ENCODE peak calls at places on chromosomes 7 and 10, in five cellular contexts. A is NCI-H774, E is Panc1, Z is thoracic aorta, X is cardiac muscle cell. K is an unnamed sample.
A peak's percentile ranks its signal among the peaks of the same experiment; 100 is the strongest.

GRCh38 chr10:101968910-101969321 is 87.1 kb downstream of the ARMH3 start:
- DNase-seq in E (no peak), Z (no peak), X (no peak), A (no peak), K (no peak)

GRCh38 chr10:51733061-51733460 is 33.7 kb upstream of the CSTF2T start:
- DNase-seq in X (peak; percentile 24), E (no peak), Z (no peak), A (no peak), K (no peak)

GRCh38 chr10:91758303-91759146 is 39.7 kb upstream of the TNKS2 start:
- DNase-seq in A (no peak), X (peak; percentile 79), Z (no peak), E (peak; percentile 39), K (no peak)

GRCh38 chr10:43206391-43207235 is 60.3 kb downstream of the RASGEF1A start:
- DNase-seq in Z (no peak), X (no peak), E (no peak), A (no peak), K (no peak)

GRCh38 chr10:126331101-126331500 is 57.2 kb downstream of the ADAM12 start:
- DNase-seq in Z (no peak), X (no peak), E (no peak), A (no peak), K (no peak)

GRCh38 chr7:27147211-27148030 is at the start of gene HOXA6:
- DNase-seq in Z (no peak), A (no peak), X (no peak), E (no peak), K (no peak)

GRCh38 chr7:28203498-28204240 is 23.1 kb upstream of the JAZF1 start:
- DNase-seq in X (peak; percentile 65), A (no peak), E (no peak), Z (no peak), K (no peak)

GRCh38 chr7:8111282-8111681 is 142.7 kb downstream of the GLCCI1 start:
- DNase-seq in Z (no peak), X (no peak), A (no peak), E (no peak), K (no peak)

GRCh38 chr10:103759100-103759781 is 96.1 kb downstream of the SH3PXD2A start:
- DNase-seq in A (no peak), E (peak; percentile 75), Z (peak; percentile 28), X (peak; percentile 65), K (no peak)

GRCh38 chr10:30697806-30698205 is 68.3 kb upstream of the LYZL2 start:
- DNase-seq in E (no peak), A (no peak), Z (no peak), X (no peak), K (no peak)

GRCh38 chr7:130961128-130961601 is 227.2 kb upstream of the KLF14 start:
- DNase-seq in A (no peak), X (peak; percentile 76), Z (no peak), E (no peak), K (peak; percentile 20)

GRCh38 chr7:32580646-32581045 is 85.4 kb downstream of the AVL9 start:
- DNase-seq in A (no peak), E (no peak), X (no peak), Z (no peak), K (no peak)

GRCh38 chr10:35780970-35781642 is 139.0 kb upstream of the FZD8 start:
- DNase-seq in E (no peak), A (no peak), X (peak; percentile 13), Z (no peak), K (no peak)

GRCh38 chr10:72733989-72734388 is 42.0 kb downstream of the MCU start:
- DNase-seq in E (no peak), X (no peak), Z (no peak), A (no peak), K (no peak)

GRCh38 chr10:6530966-6531365 is 49.1 kb downstream of the PRKCQ start:
- DNase-seq in X (no peak), E (no peak), Z (no peak), A (no peak), K (no peak)

GRCh38 chr10:124025638-124026336 is 67.6 kb downstream of the CHST15 start:
- DNase-seq in A (no peak), X (peak; percentile 51), Z (no peak), E (peak; percentile 18), K (peak; percentile 4)

GRCh38 chr7:74051629-74052410 is 23.8 kb downstream of the ELN start:
- DNase-seq in E (no peak), Z (no peak), X (peak; percentile 30), A (no peak), K (no peak)

GRCh38 chr10:58932126-58932525 is 244.3 kb upstream of the PHYHIPL start:
- DNase-seq in E (no peak), Z (no peak), A (no peak), X (peak; percentile 57), K (no peak)

GRCh38 chr10:66284621-66285020 is 641.2 kb upstream of the LRRTM3 start:
- DNase-seq in X (no peak), Z (no peak), A (no peak), E (no peak), K (no peak)

GRCh38 chr7:139763330-139763729 is 14.5 kb downstream of the HIPK2 start:
- DNase-seq in Z (no peak), X (peak; percentile 52), E (no peak), A (no peak), K (no peak)

GRCh38 chr10:118968482-118968881 is 61.0 kb upstream of the NANOS1 start:
- DNase-seq in A (no peak), E (no peak), Z (no peak), X (no peak), K (no peak)